ENCODE peak calls at places on chromosomes 2 and 18, in seven cellular contexts. R, I, H, K, X, M and T are unnamed samples.

GRCh38 chr2:11508279-11508678 is 25.6 kb upstream of the GREB1 start:
- DNase-seq in I (no peak), K (no peak), R (peak; percentile 32), X (no peak), M (no peak), H (no peak), T (no peak)

GRCh38 chr2:96888082-96889011 is 18.5 kb upstream of the SEMA4C start:
- DNase-seq in M (peak; percentile 77), K (peak; percentile 70), X (no peak), R (peak; percentile 95), H (no peak), I (peak; percentile 74), T (no peak)

GRCh38 chr2:125516496-125517109 is 1139.4 kb upstream of the GYPC start:
- DNase-seq in I (no peak), X (no peak), R (no peak), K (no peak), H (no peak), M (no peak), T (peak; percentile 2)

GRCh38 chr2:158539176-158539895 is 82.6 kb downstream of the PKP4 start:
- DNase-seq in I (no peak), M (no peak), R (peak; percentile 77), K (no peak), X (peak; percentile 34), H (peak; percentile 74), T (no peak)

GRCh38 chr2:191569025-191569424 is 108.9 kb upstream of the NABP1 start:
- DNase-seq in M (no peak), R (no peak), H (no peak), I (no peak), K (no peak), X (no peak), T (no peak)

GRCh38 chr2:98416760-98417159 is 27.9 kb upstream of the INPP4A start:
- DNase-seq in R (no peak), K (no peak), H (no peak), M (no peak), X (no peak), I (no peak), T (no peak)

GRCh38 chr2:174663572-174663971 is 66.0 kb upstream of the WIPF1 start:
- DNase-seq in H (no peak), M (no peak), I (no peak), K (no peak), X (no peak), R (no peak), T (no peak)

GRCh38 chr18:45324489-45325111 is 290.7 kb upstream of the SLC14A2 start:
- DNase-seq in R (peak; percentile 62), X (no peak), H (no peak), M (peak; percentile 23), I (peak; percentile 20), K (no peak), T (no peak)

GRCh38 chr2:105969552-105969951 is 224.5 kb downstream of the UXS1 start:
- DNase-seq in X (peak; percentile 27), I (no peak), H (no peak), R (no peak), M (no peak), K (no peak), T (no peak)

GRCh38 chr2:234091432-234091879 is 41.0 kb downstream of the SPP2 start:
- DNase-seq in X (no peak), I (no peak), M (no peak), R (peak; percentile 42), K (peak; percentile 60), H (no peak), T (no peak)

GRCh38 chr18:34976534-34976898 is 64.7 kb upstream of the MAPRE2 start:
- DNase-seq in M (no peak), X (no peak), R (no peak), I (no peak), H (no peak), K (no peak), T (no peak)

GRCh38 chr2:195898505-195898904 is 170.1 kb downstream of the DNAH7 start:
- DNase-seq in M (peak; percentile 24), H (no peak), X (peak; percentile 2), K (peak; percentile 33), R (peak; percentile 60), I (peak; percentile 19), T (no peak)

GRCh38 chr2:15561574-15562344 is 625 bp upstream of the NBAS start:
- DNase-seq in I (peak; percentile 33), M (no peak), R (peak; percentile 19), H (no peak), K (no peak), X (no peak), T (no peak)

GRCh38 chr2:152418688-152419087 is 83.7 kb downstream of the FMNL2 start:
- DNase-seq in R (no peak), X (no peak), I (no peak), K (no peak), M (peak; percentile 47), H (no peak), T (no peak)

GRCh38 chr2:192195548-192196418 is 1.1 kb upstream of the TMEFF2 start:
- DNase-seq in R (no peak), K (peak; percentile 25), I (no peak), M (peak; percentile 19), X (no peak), H (no peak), T (no peak)

GRCh38 chr2:12363138-12363537 is 353.6 kb upstream of the TRIB2 start:
- DNase-seq in R (no peak), H (no peak), I (no peak), M (no peak), X (no peak), K (no peak), T (no peak)

GRCh38 chr18:50853863-50854271 is 25.1 kb upstream of the ME2 start:
- DNase-seq in I (peak; percentile 57), H (peak; percentile 75), M (peak; percentile 56), X (no peak), R (no peak), K (peak; percentile 29), T (no peak)

GRCh38 chr18:32669549-32670165 is 103.2 kb downstream of the KLHL14 start:
- DNase-seq in M (no peak), R (no peak), I (no peak), H (no peak), X (no peak), K (no peak), T (no peak)

GRCh38 chr18:51447351-51447896 is 249.9 kb upstream of the MEX3C start:
- DNase-seq in X (no peak), R (no peak), I (peak; percentile 15), H (no peak), M (no peak), K (no peak), T (no peak)

GRCh38 chr2:216429403-216429802 is 17.1 kb downstream of the SMARCAL1 start:
- DNase-seq in R (no peak), K (no peak), M (no peak), I (no peak), X (no peak), H (no peak), T (no peak)

GRCh38 chr18:7369006-7369405 is 138.1 kb downstream of the LRRC30 start:
- DNase-seq in X (no peak), M (peak; percentile 25), R (no peak), K (no peak), I (no peak), H (no peak), T (no peak)

GRCh38 chr18:7370375-7370774 is 139.5 kb downstream of the LRRC30 start:
- DNase-seq in X (no peak), H (no peak), R (peak; percentile 17), I (no peak), K (no peak), M (no peak), T (no peak)

GRCh38 chr18:7367336-7367735 is 136.4 kb downstream of the LRRC30 start:
- DNase-seq in X (no peak), R (no peak), H (no peak), K (no peak), I (no peak), M (no peak), T (no peak)

GRCh38 chr18:7366597-7366996 is 135.7 kb downstream of the LRRC30 start:
- DNase-seq in R (no peak), K (no peak), X (no peak), I (no peak), M (no peak), H (no peak), T (no peak)

DNA sequence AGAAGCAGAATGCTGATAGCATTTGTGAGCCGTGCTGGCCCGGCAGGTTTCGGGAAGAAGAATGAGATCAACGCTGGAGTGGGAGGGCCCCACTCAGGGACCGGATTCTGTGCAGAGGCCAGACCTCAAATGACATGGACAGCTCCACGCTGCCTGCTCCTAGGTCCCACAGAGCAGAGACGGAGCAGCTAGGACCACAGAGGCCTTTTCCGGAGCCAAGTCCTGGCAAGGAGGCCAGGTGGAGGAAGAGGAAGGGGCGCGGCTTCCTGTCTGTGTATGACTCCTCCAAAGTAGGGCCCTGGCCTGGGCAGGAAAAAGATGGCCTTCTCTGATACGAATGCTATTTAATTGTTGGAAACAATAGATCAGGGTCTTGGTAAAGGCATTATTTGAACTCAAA is 139.9 kb downstream of the LRRC30 start:
- DNase-seq in X (no peak), H (no peak), K (peak; percentile 44), M (peak; percentile 59), R (peak; percentile 18), I (no peak), T (no peak)
- TF ChIP-seq POLR2AphosphoS5 in X (no peak), H (no peak), K (peak; percentile 30), M (peak; percentile 79), R (peak; percentile 45), I (no peak), T (no peak)

DNA sequence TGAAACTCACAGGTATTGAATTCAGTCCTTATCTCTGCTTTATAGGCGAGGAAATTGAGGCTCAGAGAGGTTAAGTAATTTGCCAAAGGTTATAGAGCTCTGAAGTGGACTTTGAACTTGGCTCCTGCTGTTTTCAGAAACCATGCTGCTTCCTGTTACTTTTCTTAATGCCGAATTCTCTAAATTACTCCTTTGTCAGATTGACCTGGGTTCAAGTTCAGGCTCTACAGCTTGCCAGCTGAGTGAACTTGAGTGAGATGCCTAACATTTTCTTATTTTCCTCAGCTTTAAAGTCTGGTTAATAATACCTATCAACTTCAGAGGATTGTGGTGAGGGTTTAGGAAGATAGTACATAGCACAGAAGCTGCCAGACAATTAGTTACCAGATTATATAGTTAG is 3.4 kb downstream of the ASAP2 start:
- DNase-seq in I (no peak), K (no peak), H (no peak), R (no peak), M (no peak), X (no peak), T (no peak)
- TF ChIP-seq POLR2AphosphoS5 in I (no peak), K (peak; percentile 21), H (no peak), R (no peak), M (no peak), X (no peak), T (no peak)

GRCh38 chr2:46036929-46037328 is 260.3 kb upstream of the EPAS1 start:
- DNase-seq in M (no peak), H (no peak), K (no peak), I (no peak), R (no peak), X (no peak), T (no peak)
- TF ChIP-seq POLR2AphosphoS5 in M (no peak), H (no peak), K (no peak), I (no peak), R (no peak), X (no peak), T (no peak)

DNA sequence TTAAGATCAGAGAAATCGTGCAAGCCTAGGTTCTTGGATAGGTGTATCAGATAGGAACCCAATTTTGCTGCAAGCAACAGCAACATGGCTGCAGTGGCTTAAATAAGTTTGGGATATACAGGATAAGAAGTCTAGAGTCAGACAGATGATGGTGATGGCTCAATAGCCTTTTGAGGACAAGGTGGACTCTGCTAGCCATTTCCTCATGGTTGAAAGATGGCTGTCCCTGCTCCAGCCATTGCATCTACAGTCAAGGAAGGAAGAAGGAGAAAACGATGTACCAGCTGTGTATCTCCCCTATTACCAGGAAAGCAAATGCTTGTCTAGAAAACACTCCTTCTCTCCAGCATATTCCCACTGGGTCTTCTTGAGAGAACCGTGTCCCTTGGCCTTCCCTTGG is 30.1 kb upstream of the CAB39 start:
- DNase-seq in M (no peak), K (no peak), I (no peak), X (no peak), R (no peak), H (no peak), T (no peak)
- TF ChIP-seq POLR2AphosphoS5 in M (no peak), K (no peak), I (no peak), X (no peak), R (no peak), H (no peak), T (no peak)